ENCODE peak calls at places on chromosomes 2 and 18, in five cellular contexts. Q is breast epithelium, M is lower leg skin, S is body of pancreas, B is sigmoid colon. U is an unnamed sample.

GRCh38 chr2:61763605-61764034 is 90.2 kb downstream of the FAM161A start:
- DNase-seq in Q (peak; percentile 74), M (no peak), S (peak; percentile 84), B (peak; percentile 94), U (peak; percentile 89)

GRCh38 chr2:29050591-29050990 is 23.7 kb downstream of the PCARE start:
- DNase-seq in Q (no peak), M (no peak), S (no peak), B (peak; percentile 14), U (no peak)

GRCh38 chr2:68726608-68727367 is 7.8 kb upstream of the ARHGAP25 start:
- DNase-seq in Q (no peak), M (no peak), S (peak; percentile 29), B (no peak), U (no peak)

GRCh38 chr18:8947576-8947975 is 154.9 kb upstream of the NDUFV2 start:
- DNase-seq in Q (no peak), M (no peak), S (no peak), B (no peak), U (no peak)

GRCh38 chr2:108923736-108924443 is 65.1 kb downstream of the EDAR start:
- DNase-seq in Q (no peak), M (no peak), S (no peak), B (peak; percentile 66), U (no peak)

GRCh38 chr18:62715829-62716678 is 713 bp downstream of the PHLPP1 start:
- DNase-seq in Q (peak; percentile 53), M (peak; percentile 26), S (peak; percentile 69), B (peak; percentile 80), U (peak; percentile 71)

GRCh38 chr2:217489145-217489960 is 513.4 kb downstream of the TNS1 start:
- DNase-seq in Q (no peak), M (peak; percentile 53), S (no peak), B (no peak), U (no peak)

GRCh38 chr2:121877366-121877765 is 121.9 kb downstream of the TSN start:
- DNase-seq in Q (no peak), M (no peak), S (no peak), B (no peak), U (no peak)

GRCh38 chr2:220373878-220374277 is 746.4 kb downstream of the SLC4A3 start:
- DNase-seq in Q (no peak), M (no peak), S (no peak), B (no peak), U (no peak)

GRCh38 chr2:46480562-46480961 is 1.2 kb downstream of the TMEM247 start:
- DNase-seq in Q (no peak), M (no peak), S (no peak), B (no peak), U (no peak)

GRCh38 chr2:47842846-47843245 is 59.9 kb downstream of the MSH6 start:
- DNase-seq in Q (no peak), M (no peak), S (no peak), B (no peak), U (no peak)

GRCh38 chr2:20443276-20443920 is 3.5 kb upstream of the RHOB start:
- DNase-seq in Q (no peak), M (no peak), S (peak; percentile 68), B (peak; percentile 79), U (peak; percentile 50)

GRCh38 chr18:395481-396250 is 104.8 kb downstream of the COLEC12 start:
- DNase-seq in Q (no peak), M (peak; percentile 58), S (peak; percentile 35), B (no peak), U (no peak)

GRCh38 chr2:160590664-160591063 is 97.1 kb upstream of the RBMS1 start:
- DNase-seq in Q (no peak), M (no peak), S (no peak), B (no peak), U (no peak)

GRCh38 chr2:120291464-120292311 is 39.0 kb downstream of the RALB start:
- DNase-seq in Q (peak; percentile 74), M (no peak), S (no peak), B (no peak), U (no peak)

GRCh38 chr2:6865346-6866238 is at the start of gene CMPK2:
- DNase-seq in Q (no peak), M (no peak), S (peak; percentile 79), B (peak; percentile 78), U (peak; percentile 73)

GRCh38 chr18:9653390-9653789 is 39.0 kb upstream of the PPP4R1 start:
- DNase-seq in Q (peak; percentile 90), M (peak; percentile 58), S (peak; percentile 76), B (peak; percentile 73), U (peak; percentile 37)

DNA sequence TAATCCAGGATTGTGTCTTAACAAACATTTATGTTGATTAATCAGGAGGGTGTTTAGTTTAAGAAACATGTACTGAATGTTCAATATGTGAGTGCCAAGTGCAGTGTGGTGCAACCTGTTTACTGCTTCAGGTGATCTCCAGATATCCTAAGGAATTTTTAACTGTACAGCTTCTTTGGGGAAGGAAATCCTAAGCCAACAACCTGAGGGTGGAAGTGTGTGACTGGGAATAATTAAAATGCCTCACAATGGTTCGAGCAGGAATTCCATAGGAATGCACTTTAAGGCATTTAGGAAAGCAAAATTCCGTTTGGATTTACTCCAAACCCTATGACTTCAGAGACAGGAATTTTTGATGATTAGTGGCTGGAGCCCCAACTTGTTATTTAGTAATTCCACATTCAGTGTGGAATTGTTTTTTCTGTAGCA is 16.4 kb downstream of the CRIM1 start:
- DNase-seq in Q (no peak), M (peak; percentile 67), S (no peak), B (no peak), U (no peak)
- TF ChIP-seq POLR2A in Q (no peak), M (no peak), S (no peak), B (no peak), U (no peak)

DNA sequence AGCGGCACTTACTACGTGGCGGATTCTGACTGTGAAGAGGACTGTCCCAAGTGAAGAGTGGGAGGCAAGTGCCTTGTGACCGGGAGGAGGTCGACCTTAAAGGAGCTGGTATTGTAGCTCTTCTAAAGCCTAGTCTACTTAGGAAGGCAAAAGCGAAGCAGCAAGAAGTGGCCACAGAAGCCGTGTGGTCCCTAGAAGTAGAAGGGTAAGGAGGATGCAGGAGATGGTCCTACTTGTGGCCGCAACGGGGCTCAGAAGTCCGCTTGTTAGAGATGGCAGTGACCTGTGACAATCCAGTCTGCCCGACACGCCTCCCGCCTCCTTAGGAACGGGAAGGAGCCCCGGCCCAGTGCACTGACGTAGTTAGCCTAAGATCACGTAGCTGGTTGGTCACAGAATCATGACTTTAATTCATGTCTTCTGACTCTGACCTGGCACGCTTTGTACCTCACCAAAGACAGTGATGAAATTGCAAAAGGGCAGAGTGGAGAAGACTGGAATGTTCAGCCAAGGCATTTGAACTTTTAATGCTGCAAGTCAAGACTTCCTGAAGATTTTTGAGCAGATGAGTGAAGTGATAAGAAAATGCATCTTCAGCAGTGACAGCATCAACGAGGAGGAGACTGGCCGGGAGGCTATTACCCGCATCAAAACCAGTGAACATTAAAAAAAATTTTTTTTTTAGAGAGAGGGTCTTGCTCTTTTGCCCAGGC is 748 bp upstream of the EIF2AK3 start:
- DNase-seq in Q (peak; percentile 94), M (peak; percentile 96), S (peak; percentile 94), B (peak; percentile 98), U (peak; percentile 97)
- H3K4me3 ChIP-seq in Q (peak overlapping the region; percentile 69), M (peak overlapping the region; percentile 44), S (no peak overlapping the region), B (peak overlapping the region; percentile 44), U (peak overlapping the region; percentile 52)

GRCh38 chr2:148887349-148888002 is 12.4 kb downstream of the KIF5C start:
- DNase-seq in Q (no peak), M (no peak), S (no peak), B (no peak), U (no peak)

GRCh38 chr2:148885209-148885608 is 10.2 kb downstream of the KIF5C start:
- DNase-seq in Q (no peak), M (no peak), S (no peak), B (no peak), U (no peak)

GRCh38 chr2:148893906-148894305 is 18.9 kb downstream of the KIF5C start:
- DNase-seq in Q (no peak), M (no peak), S (no peak), B (no peak), U (no peak)

GRCh38 chr2:148885988-148886387 is 11.0 kb downstream of the KIF5C start:
- DNase-seq in Q (no peak), M (no peak), S (no peak), B (no peak), U (no peak)

DNA sequence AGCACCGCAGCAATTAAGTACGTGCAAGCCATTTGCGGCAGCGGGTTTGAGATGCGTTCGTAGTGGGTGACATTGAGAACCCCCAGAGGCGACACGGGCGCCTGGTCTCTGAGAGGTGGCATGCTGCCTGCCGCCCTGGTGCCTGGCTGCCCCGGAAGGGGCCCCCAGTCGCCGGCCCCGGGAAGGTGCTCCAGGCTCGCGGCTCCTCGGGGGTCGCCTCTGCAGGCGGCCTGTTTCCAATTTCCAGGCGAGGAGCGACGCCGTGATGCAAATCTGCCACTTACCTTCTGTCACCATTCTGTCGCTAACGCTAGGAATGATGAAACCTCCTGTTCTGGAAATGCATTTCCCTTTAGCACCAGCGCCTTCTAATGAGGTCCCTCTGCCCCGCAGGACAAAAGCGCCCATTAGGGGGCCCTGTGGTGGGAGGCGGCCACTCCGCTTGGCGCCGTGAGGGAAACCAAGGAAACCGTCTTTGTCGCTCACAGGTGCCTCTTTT is 13.0 kb downstream of the KIF5C start:
- DNase-seq in Q (no peak), M (no peak), S (no peak), B (no peak), U (peak; percentile 5)
- TF ChIP-seq CTCF in Q (no peak), M (no peak), S (no peak), B (no peak), U (peak; percentile 10)

GRCh38 chr18:48547456-48548403 is 8.9 kb downstream of the CTIF start:
- DNase-seq in Q (peak; percentile 80), M (peak; percentile 39), S (no peak), B (no peak), U (peak; percentile 36)

GRCh38 chr18:48546411-48546810 is 7.6 kb downstream of the CTIF start:
- DNase-seq in Q (no peak), M (no peak), S (no peak), B (no peak), U (no peak)

GRCh38 chr18:48544116-48544515 is 5.3 kb downstream of the CTIF start:
- DNase-seq in Q (no peak), M (no peak), S (no peak), B (no peak), U (no peak)

GRCh38 chr18:48544661-48545415 is 6.0 kb downstream of the CTIF start:
- DNase-seq in Q (no peak), M (no peak), S (no peak), B (no peak), U (peak; percentile 11)

GRCh38 chr18:48545690-48546365 is 7.0 kb downstream of the CTIF start:
- DNase-seq in Q (peak; percentile 30), M (peak; percentile 30), S (peak; percentile 27), B (peak; percentile 90), U (peak; percentile 52)
- TF ChIP-seq POLR2A in Q (no peak), M (no peak), S (no peak), B (no peak), U (no peak)

DNA sequence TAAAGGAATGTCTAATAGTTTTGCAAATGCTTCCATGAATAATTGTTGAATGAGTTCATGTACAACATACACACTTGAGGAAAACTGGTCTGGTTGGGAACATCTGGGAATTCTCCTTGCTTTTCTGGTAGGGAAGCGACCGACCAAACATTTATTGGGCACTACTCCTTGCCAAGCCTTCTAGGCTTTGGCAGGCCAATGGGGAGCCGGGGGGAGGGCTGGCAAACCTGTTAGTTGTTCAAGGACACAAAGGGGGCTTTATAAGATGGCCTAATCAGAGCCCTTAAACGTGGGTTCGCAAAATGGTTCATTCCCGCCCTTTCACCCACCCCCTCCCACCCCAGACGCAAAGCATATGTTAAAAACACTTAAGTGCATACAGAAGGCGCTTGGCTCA is 902 bp upstream of the VSNL1 start:
- DNase-seq in Q (peak; percentile 56), M (no peak), S (peak; percentile 75), B (peak; percentile 66), U (peak; percentile 33)
- H3K4me3 ChIP-seq in Q (peak overlapping the region; percentile 60), M (no peak overlapping the region), S (no peak overlapping the region), B (peak overlapping the region; percentile 33), U (no peak overlapping the region)

U was measured in adrenal gland.